ENCODE peak calls at places on chromosomes 3 and 15, in six cellular contexts. One of them, this sample, is unnamed.

GRCh38 chr3:41836360-41837134 is 125.4 kb downstream of the ULK4 start:
- DNase-seq in Peyer's patch: no peak
- DNase-seq in adrenal gland: no peak
- DNase-seq in tibial artery: no peak
- DNase-seq in A549: no peak
- DNase-seq in transverse colon: no peak
- DNase-seq in this sample: no peak

GRCh38 chr3:137947120-137947519 is 62.8 kb upstream of the CLDN18 start:
- DNase-seq in Peyer's patch: no peak
- DNase-seq in adrenal gland: no peak
- DNase-seq in tibial artery: no peak
- DNase-seq in A549: no peak
- DNase-seq in transverse colon: no peak
- DNase-seq in this sample: no peak

GRCh38 chr3:165643433-165643824 is 193.8 kb downstream of the BCHE start:
- DNase-seq in Peyer's patch: no peak
- DNase-seq in adrenal gland: no peak
- DNase-seq in tibial artery: no peak
- DNase-seq in A549: peak; percentile 5
- DNase-seq in transverse colon: no peak
- DNase-seq in this sample: no peak

GRCh38 chr3:170309044-170309443 is 48.5 kb upstream of the SKIL start:
- DNase-seq in Peyer's patch: no peak
- DNase-seq in adrenal gland: no peak
- DNase-seq in tibial artery: no peak
- DNase-seq in A549: no peak
- DNase-seq in transverse colon: no peak
- DNase-seq in this sample: no peak

GRCh38 chr15:97126556-97127233 is 796.2 kb downstream of the NR2F2 start:
- DNase-seq in Peyer's patch: no peak
- DNase-seq in adrenal gland: no peak
- DNase-seq in tibial artery: no peak
- DNase-seq in A549: no peak
- DNase-seq in transverse colon: no peak
- DNase-seq in this sample: no peak

GRCh38 chr3:71002298-71002697 is 581.2 kb downstream of the FOXP1 start:
- DNase-seq in Peyer's patch: no peak
- DNase-seq in adrenal gland: no peak
- DNase-seq in tibial artery: no peak
- DNase-seq in A549: no peak
- DNase-seq in transverse colon: no peak
- DNase-seq in this sample: no peak

GRCh38 chr3:31550452-31551251 is 17.9 kb downstream of the STT3B start:
- DNase-seq in Peyer's patch: no peak
- DNase-seq in adrenal gland: no peak
- DNase-seq in tibial artery: no peak
- DNase-seq in A549: peak; percentile 27
- DNase-seq in transverse colon: no peak
- DNase-seq in this sample: no peak

GRCh38 chr15:69484837-69485236 is 32.2 kb downstream of the RPLP1 start:
- DNase-seq in Peyer's patch: no peak
- DNase-seq in adrenal gland: peak; percentile 13
- DNase-seq in tibial artery: no peak
- DNase-seq in A549: no peak
- DNase-seq in transverse colon: peak; percentile 21
- DNase-seq in this sample: no peak

GRCh38 chr15:99100245-99101173 is 4.4 kb upstream of the SYNM start:
- DNase-seq in Peyer's patch: peak; percentile 24
- DNase-seq in adrenal gland: peak; percentile 91
- DNase-seq in tibial artery: peak; percentile 87
- DNase-seq in A549: peak; percentile 81
- DNase-seq in transverse colon: peak; percentile 83
- DNase-seq in this sample: peak; percentile 78

GRCh38 chr3:42194943-42195510 is 71.0 kb downstream of the CCK start:
- DNase-seq in Peyer's patch: no peak
- DNase-seq in adrenal gland: no peak
- DNase-seq in tibial artery: no peak
- DNase-seq in A549: no peak
- DNase-seq in transverse colon: no peak
- DNase-seq in this sample: no peak

GRCh38 chr3:23203651-23204111 is 554 bp downstream of the UBE2E2 start:
- DNase-seq in Peyer's patch: no peak
- DNase-seq in adrenal gland: peak; percentile 55
- DNase-seq in tibial artery: peak; percentile 68
- DNase-seq in A549: no peak
- DNase-seq in transverse colon: peak; percentile 11
- DNase-seq in this sample: peak; percentile 27
- H3K27ac ChIP-seq in Peyer's patch: peak overlapping the region; percentile 84
- H3K27ac ChIP-seq in adrenal gland: peak overlapping the region; percentile 77
- H3K27ac ChIP-seq in tibial artery: peak overlapping the region; percentile 90
- H3K27ac ChIP-seq in A549: peak overlapping the region; percentile 98
- H3K27ac ChIP-seq in transverse colon: peak overlapping the region; percentile 75
- H3K27ac ChIP-seq in this sample: peak overlapping the region; percentile 92

DNA sequence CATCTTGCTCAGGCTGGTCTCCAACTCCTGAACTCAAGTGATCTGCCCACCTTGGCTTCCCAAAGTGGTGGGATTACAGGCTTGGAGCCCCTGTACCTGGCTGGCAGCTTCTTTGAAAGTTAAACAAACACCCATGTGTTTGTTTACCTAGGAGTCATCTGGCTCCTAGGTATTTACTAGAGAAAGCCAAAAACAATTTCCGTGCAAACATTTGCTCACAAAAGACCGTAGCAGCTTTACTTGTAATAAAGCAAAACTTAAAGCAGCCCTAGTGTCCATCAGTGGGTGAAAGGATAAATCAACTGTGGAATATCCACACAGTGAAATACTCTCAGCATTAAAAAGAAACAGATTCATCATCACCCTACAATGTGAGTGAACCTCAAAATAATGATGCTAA is 29.4 kb upstream of the XCR1 start:
- DNase-seq in Peyer's patch: no peak
- DNase-seq in adrenal gland: no peak
- DNase-seq in tibial artery: no peak
- DNase-seq in A549: no peak
- DNase-seq in transverse colon: no peak
- DNase-seq in this sample: no peak
- H3K27ac ChIP-seq in Peyer's patch: no peak overlapping the region
- H3K27ac ChIP-seq in adrenal gland: no peak overlapping the region
- H3K27ac ChIP-seq in tibial artery: no peak overlapping the region
- H3K27ac ChIP-seq in A549: no peak overlapping the region
- H3K27ac ChIP-seq in transverse colon: no peak overlapping the region
- H3K27ac ChIP-seq in this sample: no peak overlapping the region

GRCh38 chr3:111246967-111247760 is 175.5 kb downstream of the NECTIN3 start:
- DNase-seq in Peyer's patch: no peak
- DNase-seq in adrenal gland: no peak
- DNase-seq in tibial artery: no peak
- DNase-seq in A549: peak; percentile 56
- DNase-seq in transverse colon: no peak
- DNase-seq in this sample: no peak
- H3K27ac ChIP-seq in Peyer's patch: no peak overlapping the region
- H3K27ac ChIP-seq in adrenal gland: no peak overlapping the region
- H3K27ac ChIP-seq in tibial artery: no peak overlapping the region
- H3K27ac ChIP-seq in A549: peak overlapping the region; percentile 42
- H3K27ac ChIP-seq in transverse colon: no peak overlapping the region
- H3K27ac ChIP-seq in this sample: no peak overlapping the region

GRCh38 chr15:78880828-78881227 is 8.1 kb downstream of the MORF4L1 start:
- DNase-seq in Peyer's patch: no peak
- DNase-seq in adrenal gland: no peak
- DNase-seq in tibial artery: no peak
- DNase-seq in A549: no peak
- DNase-seq in transverse colon: no peak
- DNase-seq in this sample: no peak

GRCh38 chr15:78875107-78875914 is 2.6 kb downstream of the MORF4L1 start:
- DNase-seq in Peyer's patch: no peak
- DNase-seq in adrenal gland: no peak
- DNase-seq in tibial artery: no peak
- DNase-seq in A549: no peak
- DNase-seq in transverse colon: no peak
- DNase-seq in this sample: no peak

GRCh38 chr15:78880242-78880533 is 7.5 kb downstream of the MORF4L1 start:
- DNase-seq in Peyer's patch: no peak
- DNase-seq in adrenal gland: no peak
- DNase-seq in tibial artery: no peak
- DNase-seq in A549: no peak
- DNase-seq in transverse colon: no peak
- DNase-seq in this sample: no peak

GRCh38 chr15:78879517-78880241 is 7.0 kb downstream of the MORF4L1 start:
- DNase-seq in Peyer's patch: no peak
- DNase-seq in adrenal gland: no peak
- DNase-seq in tibial artery: no peak
- DNase-seq in A549: no peak
- DNase-seq in transverse colon: no peak
- DNase-seq in this sample: no peak

DNA sequence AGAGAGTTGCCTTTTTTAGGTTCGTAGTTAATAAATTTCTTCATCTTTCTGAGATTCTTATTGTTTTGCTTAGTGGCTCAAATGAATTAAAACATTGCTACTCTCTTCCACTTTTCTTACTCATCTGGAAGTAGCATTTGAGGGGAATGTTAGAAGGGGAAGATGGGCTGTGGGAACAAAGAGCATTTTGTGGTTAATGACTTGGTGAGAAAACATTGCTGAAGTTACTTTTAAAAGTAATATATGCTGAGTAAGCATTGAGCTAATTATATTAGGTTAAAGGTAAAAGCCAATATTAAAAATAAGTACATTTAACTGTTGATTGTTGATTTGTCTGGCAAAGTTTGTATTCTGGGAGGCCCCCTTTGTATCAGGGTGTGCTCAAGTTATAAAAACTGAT is 5.7 kb downstream of the MORF4L1 start:
- DNase-seq in Peyer's patch: no peak
- DNase-seq in adrenal gland: no peak
- DNase-seq in tibial artery: no peak
- DNase-seq in A549: no peak
- DNase-seq in transverse colon: no peak
- DNase-seq in this sample: no peak
- H3K27ac ChIP-seq in Peyer's patch: no peak overlapping the region
- H3K27ac ChIP-seq in adrenal gland: peak overlapping the region; percentile 63
- H3K27ac ChIP-seq in tibial artery: peak overlapping the region; percentile 11
- H3K27ac ChIP-seq in A549: no peak overlapping the region
- H3K27ac ChIP-seq in transverse colon: no peak overlapping the region
- H3K27ac ChIP-seq in this sample: peak overlapping the region; percentile 4

DNA sequence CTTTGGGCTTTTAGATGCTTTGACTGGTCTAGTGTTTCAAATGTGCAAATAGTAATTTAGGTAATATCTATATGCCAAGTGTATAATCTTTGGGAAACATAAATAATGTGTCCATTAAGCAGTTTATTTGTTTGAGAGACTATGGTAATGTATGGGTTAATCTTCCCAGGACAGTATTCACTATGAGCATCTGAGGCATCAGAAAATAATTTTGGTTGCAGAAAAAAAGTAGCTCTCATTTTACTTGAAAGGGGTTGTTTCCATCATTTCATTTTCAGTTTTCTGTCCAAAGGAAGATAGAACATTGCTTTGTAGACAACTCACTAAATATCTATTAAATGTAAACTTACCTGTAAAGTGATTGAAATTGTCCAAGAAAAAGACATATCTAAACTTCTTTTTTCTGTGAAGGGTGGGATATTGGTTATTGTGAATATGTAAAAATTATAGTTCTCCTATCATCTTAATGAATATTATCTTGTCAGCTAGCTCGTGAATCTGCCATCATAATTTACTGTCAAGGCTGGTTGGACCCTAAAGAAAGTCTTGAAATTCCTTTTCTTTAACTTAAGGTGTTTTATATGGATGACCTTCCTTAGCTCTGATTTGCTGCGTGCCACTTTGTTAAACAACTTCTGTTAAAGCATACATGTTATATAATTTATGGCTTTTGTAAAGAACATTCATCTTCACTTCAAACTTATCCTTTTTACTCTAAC is 108.8 kb downstream of the EPHA3 start:
- DNase-seq in Peyer's patch: no peak
- DNase-seq in adrenal gland: no peak
- DNase-seq in tibial artery: no peak
- DNase-seq in A549: no peak
- DNase-seq in transverse colon: no peak
- DNase-seq in this sample: no peak
- H3K27ac ChIP-seq in Peyer's patch: no peak overlapping the region
- H3K27ac ChIP-seq in adrenal gland: no peak overlapping the region
- H3K27ac ChIP-seq in tibial artery: no peak overlapping the region
- H3K27ac ChIP-seq in A549: no peak overlapping the region
- H3K27ac ChIP-seq in transverse colon: no peak overlapping the region
- H3K27ac ChIP-seq in this sample: no peak overlapping the region